ENCODE peak calls at places on chromosomes 6 and 20, in seven cellular contexts. C is natural killer cell; P is HFF-Myc; K is endothelial cell of umbilical vein; V is sigmoid colon; J is body of pancreas; R is CD8-positive, alpha-beta T cell. U is an unnamed sample.

GRCh38 chr20:23129891-23130621 is 43.9 kb upstream of the CD93 start:
- DNase-seq in C (no peak), P (no peak), K (no peak), V (peak), J (no peak), R (no peak), U (no peak)

GRCh38 chr6:159328052-159328451 is 158.9 kb downstream of the FNDC1 start:
- DNase-seq in C (no peak), P (no peak), K (no peak), V (no peak), J (no peak), R (no peak), U (no peak)

GRCh38 chr6:34021839-34022190 is 124.1 kb downstream of the GRM4 start:
- DNase-seq in C (no peak), P (no peak), K (no peak), V (no peak), J (peak), R (no peak), U (no peak)

GRCh38 chr20:63519765-63520593 is 586 bp upstream of the PPDPF start:
- DNase-seq in C (peak), P (no peak), K (peak), V (no peak), J (peak), R (peak), U (peak)

GRCh38 chr6:157563611-157564284 is 182.8 kb downstream of the ZDHHC14 start:
- DNase-seq in C (no peak), P (no peak), K (no peak), V (no peak), J (no peak), R (no peak), U (no peak)

GRCh38 chr20:38583306-38583705 is 2.3 kb downstream of the ADIG start:
- DNase-seq in C (no peak), P (no peak), K (no peak), V (no peak), J (no peak), R (no peak), U (no peak)

GRCh38 chr6:9499709-9500108 is 915.2 kb downstream of the TFAP2A start:
- DNase-seq in C (no peak), P (no peak), K (no peak), V (no peak), J (no peak), R (no peak), U (no peak)

GRCh38 chr6:112044196-112044595 is 9.7 kb upstream of the CCN6 start:
- DNase-seq in C (no peak), P (no peak), K (no peak), V (no peak), J (no peak), R (no peak), U (no peak)

GRCh38 chr6:168822376-168822775 is 381.4 kb downstream of the SMOC2 start:
- DNase-seq in C (no peak), P (no peak), K (no peak), V (no peak), J (no peak), R (no peak), U (no peak)

GRCh38 chr20:32539817-32540675 is 45.1 kb downstream of the NOL4L start:
- DNase-seq in C (peak), P (no peak), K (no peak), V (no peak), J (peak), R (peak), U (no peak)

GRCh38 chr6:156421933-156422332 is 355.2 kb upstream of the ARID1B start:
- DNase-seq in C (no peak), P (no peak), K (no peak), V (no peak), J (no peak), R (no peak), U (no peak)

GRCh38 chr6:32126880-32127279 is 1.2 kb downstream of the ATF6B start:
- DNase-seq in C (no peak), P (no peak), K (no peak), V (no peak), J (no peak), R (no peak), U (no peak)

DNA sequence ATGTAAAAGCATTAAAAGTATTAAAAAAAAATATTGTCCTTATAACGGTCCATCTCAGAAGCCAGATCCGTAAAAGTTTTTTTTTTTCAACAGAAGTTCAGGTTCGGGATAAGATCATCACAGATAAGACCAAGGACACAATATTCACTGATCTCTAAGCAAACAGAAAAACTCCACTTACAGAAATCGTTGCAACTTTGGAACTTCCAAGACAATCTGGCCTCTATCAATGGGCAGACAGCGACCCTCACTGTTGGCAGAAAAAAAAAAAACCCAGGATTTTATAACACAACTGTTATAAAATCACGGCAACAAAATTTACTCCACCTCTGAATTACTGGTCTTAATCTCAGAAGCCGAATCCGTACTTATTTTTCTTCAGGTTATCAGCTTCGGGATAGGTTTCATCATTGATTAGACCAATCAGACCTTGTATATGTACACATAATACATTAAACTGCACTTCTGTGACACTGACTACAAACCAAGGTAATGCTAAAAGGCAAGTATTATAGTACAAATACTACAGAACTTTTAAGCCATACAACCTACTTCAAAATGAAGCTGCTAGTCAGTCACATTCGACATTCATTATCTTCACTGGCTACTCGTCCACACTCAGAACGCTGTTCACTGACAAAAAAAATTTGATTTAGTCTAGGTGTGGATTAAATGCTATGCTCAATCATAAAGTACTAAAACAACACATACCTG is 34.7 kb upstream of the SYNCRIP start:
- DNase-seq in C (no peak), P (no peak), K (peak), V (no peak), J (no peak), R (no peak), U (no peak)
- TF ChIP-seq CTCF in C (no peak), P (no peak), K (no peak), V (no peak), J (no peak), R (no peak), U (no peak)

DNA sequence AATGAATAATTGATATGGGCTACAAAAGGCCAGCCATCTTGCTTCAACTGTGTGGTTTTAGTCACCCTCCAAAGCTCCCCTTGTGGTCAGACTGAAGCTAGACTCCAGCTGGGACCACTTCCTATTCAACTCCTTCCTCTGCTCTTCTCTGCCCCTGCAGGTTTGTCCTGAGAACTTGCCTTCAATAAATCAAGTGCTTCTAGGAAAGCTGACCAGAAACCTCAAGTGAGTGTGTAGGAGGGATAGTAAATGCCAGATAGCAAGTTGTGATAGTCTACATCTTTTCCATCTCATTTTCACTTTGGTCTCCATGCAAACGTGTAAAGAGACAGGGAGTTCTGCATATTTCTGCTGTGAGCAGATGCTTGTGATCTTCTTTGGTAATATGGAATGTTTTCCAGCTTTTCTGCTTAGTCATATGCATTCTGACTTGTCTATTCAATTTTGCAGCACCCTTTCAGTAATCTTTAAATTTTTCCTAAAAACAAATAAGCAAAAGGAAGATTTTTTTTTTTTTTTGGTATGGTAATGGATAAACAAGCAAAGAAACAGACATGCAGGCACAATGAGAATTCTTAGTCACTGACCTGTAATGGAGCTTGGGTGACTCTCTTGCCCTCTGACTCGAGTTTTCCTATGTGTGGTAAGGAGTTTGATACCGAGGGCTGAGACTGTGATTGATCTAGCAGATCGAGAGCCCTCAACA is 201.3 kb upstream of the BTBD3 start:
- DNase-seq in C (no peak), P (peak), K (peak), V (no peak), J (no peak), R (no peak), U (peak)
- TF ChIP-seq CTCF in C (no peak), P (peak), K (peak), V (no peak), J (no peak), R (no peak), U (peak)

DNA sequence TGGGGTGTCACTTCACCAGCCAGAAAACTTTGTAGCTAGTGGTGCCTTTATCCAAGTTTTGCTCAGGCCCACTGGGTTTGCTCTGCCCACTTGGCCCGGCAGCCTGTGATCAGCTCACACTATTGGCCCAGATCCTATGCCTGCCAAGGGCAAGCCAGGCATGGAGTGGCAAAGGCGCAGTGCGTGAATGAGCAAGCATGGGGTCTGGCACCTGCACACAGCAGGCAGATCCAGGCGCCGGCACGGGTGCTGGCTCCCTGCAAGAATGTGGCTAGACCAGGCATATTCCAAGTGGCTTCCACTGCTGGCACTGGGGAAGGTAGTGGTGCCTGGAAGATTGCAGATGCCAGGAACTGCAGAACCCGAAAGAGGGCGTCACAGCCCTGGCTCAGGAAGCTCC is 346.9 kb downstream of the LMBRD1 start:
- DNase-seq in C (no peak), P (no peak), K (no peak), V (no peak), J (no peak), R (no peak), U (no peak)
- TF ChIP-seq CTCF in C (no peak), P (no peak), K (no peak), V (no peak), J (no peak), R (no peak), U (no peak)

GRCh38 chr6:28534880-28535279 is 9.2 kb downstream of the GPX5 start:
- DNase-seq in C (no peak), P (no peak), K (no peak), V (no peak), J (no peak), R (no peak), U (no peak)
- TF ChIP-seq CTCF in C (no peak), P (no peak), K (no peak), V (no peak), J (no peak), R (no peak), U (no peak)

U was measured in nephron progenitor cell.